ENCODE peak calls at places on chromosomes 16 and 17, in five cellular contexts. H, R, C, B and I are unnamed samples. For H3K27me3, the result is how much of the 10 kb centered on the place peaks cover.

GRCh38 chr16:72198021-72198420 is 26.1 kb upstream of the PMFBP1 start:
- DNase-seq in B (peak), C (no peak), H (peak), R (peak), I (no peak)

GRCh38 chr17:46929413-46929812 is 6.5 kb downstream of the GOSR2 start:
- DNase-seq in B (peak), C (no peak), R (peak), H (no peak), I (no peak)

GRCh38 chr17:14086189-14086588 is 16.9 kb downstream of the COX10 start:
- DNase-seq in C (no peak), H (no peak), R (no peak), B (no peak), I (no peak)

GRCh38 chr17:48814504-48814903 is 2.5 kb downstream of the TTLL6 start:
- DNase-seq in R (peak), B (peak), C (no peak), H (peak), I (peak)

GRCh38 chr16:2493608-2494007 is 18.7 kb downstream of the TBC1D24 start:
- DNase-seq in C (no peak), H (no peak), R (no peak), B (no peak), I (no peak)

GRCh38 chr17:68347380-68347779 is 56.1 kb downstream of the ARSG start:
- DNase-seq in C (no peak), B (no peak), H (no peak), R (no peak), I (no peak)

GRCh38 chr16:1530883-1531637 is 2.4 kb upstream of the TMEM204 start:
- DNase-seq in C (no peak), H (peak), R (no peak), B (peak), I (no peak)

GRCh38 chr17:59372138-59372751 is 40.8 kb downstream of the YPEL2 start:
- DNase-seq in B (peak), C (no peak), H (peak), R (peak), I (no peak)

GRCh38 chr17:73635101-73635767 is 9.0 kb downstream of the SDK2 start:
- DNase-seq in B (no peak), R (no peak), C (no peak), H (no peak), I (no peak)

GRCh38 chr17:69417545-69418483 is 3.3 kb downstream of the MAP2K6 start:
- DNase-seq in H (no peak), B (no peak), C (no peak), R (peak), I (no peak)

GRCh38 chr17:69414408-69415274 is at the start of gene MAP2K6:
- DNase-seq in H (peak), R (peak), B (peak), C (peak), I (peak)

GRCh38 chr17:69412336-69412735 is 2.2 kb upstream of the MAP2K6 start:
- DNase-seq in C (no peak), H (no peak), B (no peak), R (no peak), I (no peak)

GRCh38 chr17:69418535-69418934 is 4.0 kb downstream of the MAP2K6 start:
- DNase-seq in H (no peak), B (no peak), R (peak), C (no peak), I (no peak)

GRCh38 chr17:69415431-69415830 is 934 bp downstream of the MAP2K6 start:
- DNase-seq in R (no peak), C (no peak), B (no peak), H (no peak), I (no peak)
- H3K27ac ChIP-seq in R (no peak), C (no peak), B (no peak), H (no peak), I (no peak)

GRCh38 chr17:49978501-49978900 is 9.5 kb downstream of the DLX4 start:
- DNase-seq in R (no peak), C (no peak), B (no peak), H (no peak), I (no peak)
- H3K27me3 ChIP-seq in R (under half), C (under half), B (under half), H (half or more), I (under half)

GRCh38 chr17:20996724-20997615 is 45.8 kb downstream of the USP22 start:
- DNase-seq in C (no peak), R (no peak), H (no peak), B (no peak), I (no peak)
- H3K27ac ChIP-seq in C (no peak), R (no peak), H (no peak), B (no peak), I (no peak)

GRCh38 chr16:86071611-86072240 is 172.8 kb downstream of the IRF8 start:
- DNase-seq in H (no peak), C (no peak), B (no peak), R (no peak), I (no peak)

GRCh38 chr16:86072328-86073102 is 173.6 kb downstream of the IRF8 start:
- DNase-seq in R (peak), C (no peak), B (peak), H (peak), I (no peak)

GRCh38 chr16:86073763-86074493 is 175.0 kb downstream of the IRF8 start:
- DNase-seq in B (no peak), C (no peak), R (no peak), H (no peak), I (no peak)

GRCh38 chr16:86074651-86075487 is 175.9 kb downstream of the IRF8 start:
- DNase-seq in C (no peak), B (no peak), H (no peak), R (peak), I (no peak)

GRCh38 chr16:86073103-86073625 is 174.2 kb downstream of the IRF8 start:
- DNase-seq in B (no peak), C (no peak), H (no peak), R (no peak), I (no peak)
- H3K27me3 ChIP-seq in B (under half), C (under half), H (half or more), R (under half), I (under half)

GRCh38 chr16:74887084-74887483 is 97.8 kb downstream of the WDR59 start:
- DNase-seq in B (no peak), R (no peak), C (no peak), H (no peak), I (no peak)

GRCh38 chr16:74896389-74897370 is 88.2 kb downstream of the WDR59 start:
- DNase-seq in H (no peak), B (peak), C (no peak), R (peak), I (no peak)

GRCh38 chr16:74888888-74889287 is 96.0 kb downstream of the WDR59 start:
- DNase-seq in R (no peak), B (no peak), H (no peak), C (no peak), I (no peak)

GRCh38 chr16:74888227-74888862 is 96.6 kb downstream of the WDR59 start:
- DNase-seq in C (no peak), H (no peak), R (no peak), B (no peak), I (no peak)

DNA sequence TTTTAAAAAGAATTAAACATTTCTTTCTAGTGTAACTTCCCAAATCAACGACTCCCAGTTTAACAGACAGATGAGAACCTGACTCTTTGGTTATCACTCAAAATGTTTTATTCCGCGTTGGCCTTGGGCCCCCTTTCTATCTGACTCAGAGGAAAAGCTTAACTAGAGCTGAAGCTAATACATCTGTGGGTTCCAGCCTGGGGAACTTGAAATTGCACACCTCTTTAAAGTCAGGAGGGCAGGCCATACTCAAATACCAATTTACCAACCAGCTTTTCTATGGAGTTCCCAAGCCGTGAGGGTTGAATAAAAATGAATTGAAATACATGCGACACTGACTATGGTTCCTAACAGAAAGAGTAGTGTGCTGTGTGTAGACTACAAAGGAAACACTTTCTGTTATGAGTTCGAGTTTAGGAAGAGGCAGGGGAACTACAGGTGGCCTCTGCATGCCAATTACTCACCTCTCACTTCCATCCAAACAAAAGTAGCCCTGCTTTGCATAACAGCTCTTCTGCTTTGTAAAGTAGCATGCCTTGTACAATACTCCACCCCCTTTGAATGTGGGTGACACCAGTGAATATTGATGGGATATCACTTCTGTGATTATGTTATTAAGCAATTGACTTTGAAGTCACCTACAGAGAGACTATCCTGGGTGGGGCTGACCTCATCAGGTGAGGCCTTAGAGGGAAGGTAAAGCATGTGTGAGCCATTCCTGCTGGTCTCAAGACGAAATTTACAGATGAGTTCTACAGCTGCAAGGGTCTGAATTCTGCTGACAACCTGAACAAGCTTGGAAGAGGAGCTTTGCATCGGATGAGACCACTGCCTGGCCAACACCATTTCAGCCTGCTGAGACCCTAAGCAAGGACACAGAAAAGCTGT is 92.1 kb downstream of the WDR59 start:
- DNase-seq in R (no peak), H (no peak), C (no peak), B (no peak), I (no peak)
- H3K27ac ChIP-seq in R (no peak), H (no peak), C (no peak), B (no peak), I (no peak)

GRCh38 chr17:39599665-39600468 is 7.9 kb downstream of the NEUROD2 start:
- DNase-seq in B (no peak), C (no peak), R (no peak), H (no peak), I (no peak)
- H3K27me3 ChIP-seq in B (half or more), C (half or more), R (half or more), H (half or more), I (half or more)

GRCh38 chr16:27230562-27230991 is 27.3 kb downstream of the KDM8 start:
- DNase-seq in R (no peak), B (no peak), H (no peak), C (no peak), I (peak)
- H3K27ac ChIP-seq in R (no peak), B (no peak), H (no peak), C (no peak), I (peak)

GRCh38 chr17:34357398-34357797 is 1.1 kb downstream of the CCL13 start:
- DNase-seq in C (no peak), B (no peak), R (no peak), H (no peak), I (no peak)
- H3K27me3 ChIP-seq in C (under half), B (under half), R (under half), H (under half), I (under half)

GRCh38 chr17:56108811-56109284 is 44.4 kb upstream of the ANKFN1 start:
- DNase-seq in R (no peak), H (no peak), C (no peak), B (no peak), I (no peak)
- H3K27ac ChIP-seq in R (no peak), H (no peak), C (no peak), B (no peak), I (no peak)